ENCODE peak calls at places on chromosomes 4 and X, in four cellular contexts. Z, I, Q and E are unnamed samples.

GRCh38 chr4:111400736-111401135 is 744.5 kb upstream of the FAM241A start:
- DNase-seq in Z (no peak), I (no peak), Q (no peak), E (no peak)

GRCh38 chr4:140877781-140878180 is 121.6 kb upstream of the TBC1D9 start:
- DNase-seq in Z (no peak), Q (no peak), I (no peak), E (no peak)

GRCh38 chrX:114344756-114345155 is 239.1 kb upstream of the HTR2C start:
- DNase-seq in Q (peak; percentile 3), Z (no peak), I (peak; percentile 25), E (peak; percentile 31)

GRCh38 chr4:13056630-13057187 is 427.4 kb downstream of the RAB28 start:
- DNase-seq in Z (no peak), I (no peak), Q (no peak), E (no peak)

GRCh38 chr4:140296871-140297570 is 76.4 kb upstream of the SCOC start:
- DNase-seq in Q (no peak), I (peak; percentile 57), Z (no peak), E (no peak)

GRCh38 chr4:179595671-179596410 is 2153.6 kb upstream of the AGA start:
- DNase-seq in Q (no peak), Z (no peak), I (peak; percentile 16), E (no peak)

GRCh38 chrX:140762061-140762460 is 52.5 kb downstream of the LINC00632 start:
- DNase-seq in I (peak; percentile 43), Z (no peak), Q (peak; percentile 5), E (peak; percentile 50)

GRCh38 chr4:5892321-5893012 is 419 bp downstream of the CRMP1 start:
- DNase-seq in Z (no peak), I (no peak), Q (no peak), E (peak; percentile 68)

GRCh38 chrX:30530591-30530990 is 47.0 kb downstream of the TASL start:
- DNase-seq in I (no peak), Q (no peak), Z (no peak), E (no peak)

GRCh38 chr4:3791910-3792542 is 25.8 kb downstream of the ADRA2C start:
- DNase-seq in Z (no peak), Q (peak; percentile 54), I (peak; percentile 46), E (no peak)

GRCh38 chr4:1210971-1211370 is 38.0 kb downstream of the CTBP1 start:
- DNase-seq in Q (no peak), Z (no peak), I (no peak), E (no peak)

GRCh38 chrX:10922841-10923240 is 188.3 kb upstream of the HCCS start:
- DNase-seq in Z (no peak), Q (no peak), I (no peak), E (no peak)

GRCh38 chr4:38867478-38868054 is at the start of gene FAM114A1:
- DNase-seq in Z (no peak), Q (peak; percentile 51), I (peak; percentile 86), E (peak; percentile 94)

GRCh38 chr4:155653052-155653451 is 13.6 kb upstream of the GUCY1A1 start:
- DNase-seq in I (no peak), Z (no peak), Q (no peak), E (peak; percentile 32)

GRCh38 chr4:74632634-74633033 is 161.7 kb downstream of the BTC start:
- DNase-seq in Z (no peak), Q (no peak), I (peak; percentile 74), E (no peak)

GRCh38 chr4:109440948-109441347 is 7.3 kb downstream of the SEC24B start:
- DNase-seq in I (no peak), Z (no peak), Q (no peak), E (no peak)

GRCh38 chrX:2325076-2325784 is 175.5 kb downstream of the DHRSX start:
- DNase-seq in Z (peak; percentile 63), Q (no peak), I (peak; percentile 84), E (peak; percentile 49)

GRCh38 chrX:84047339-84047738 is 140.7 kb downstream of the RPS6KA6 start:
- DNase-seq in I (no peak), Q (no peak), Z (no peak), E (no peak)

GRCh38 chrX:154486052-154486395 is 391 bp downstream of the UBL4A start:
- DNase-seq in Z (no peak), I (no peak), Q (no peak), E (peak; percentile 56)

GRCh38 chr4:54746228-54746627 is 88.5 kb downstream of the KIT start:
- DNase-seq in Q (no peak), I (no peak), Z (no peak), E (no peak)

GRCh38 chr4:53240573-53240972 is 125.3 kb downstream of the SCFD2 start:
- DNase-seq in Z (no peak), Q (no peak), I (no peak), E (no peak)

GRCh38 chr4:89000844-89001360 is 56.1 kb downstream of the FAM13A start:
- DNase-seq in I (peak; percentile 68), Q (peak; percentile 44), Z (no peak), E (peak; percentile 53)

GRCh38 chr4:32172086-32172485 is 1451.9 kb downstream of the PCDH7 start:
- DNase-seq in I (no peak), Q (no peak), Z (no peak), E (no peak)

GRCh38 chr4:1463088-1463926 is 57.1 kb upstream of the NKX1-1 start:
- DNase-seq in I (no peak), Q (no peak), Z (no peak), E (peak; percentile 33)

GRCh38 chr4:145452447-145453162 is 29.0 kb upstream of the SMAD1 start:
- DNase-seq in Q (no peak), I (no peak), Z (no peak), E (no peak)

GRCh38 chr4:1611501-1611870 is 72.6 kb downstream of the FAM53A start:
- DNase-seq in Z (no peak), Q (no peak), I (no peak), E (no peak)

GRCh38 chrX:119067023-119067739 is 5.6 kb upstream of the CT47C1 start:
- DNase-seq in Q (peak; percentile 4), Z (no peak), I (peak; percentile 62), E (peak; percentile 44)

GRCh38 chrX:19705196-19705769 is 182.1 kb downstream of the SH3KBP1 start:
- DNase-seq in Q (no peak), I (no peak), Z (no peak), E (no peak)

GRCh38 chr4:58936436-58936835 is 1826.3 kb upstream of the IGFBP7 start:
- DNase-seq in Q (no peak), I (no peak), Z (no peak), E (no peak)

GRCh38 chr4:38667005-38667771 is 3.2 kb downstream of the KLF3 start:
- DNase-seq in Q (peak; percentile 97), Z (no peak), I (peak; percentile 96), E (peak; percentile 77)

DNA sequence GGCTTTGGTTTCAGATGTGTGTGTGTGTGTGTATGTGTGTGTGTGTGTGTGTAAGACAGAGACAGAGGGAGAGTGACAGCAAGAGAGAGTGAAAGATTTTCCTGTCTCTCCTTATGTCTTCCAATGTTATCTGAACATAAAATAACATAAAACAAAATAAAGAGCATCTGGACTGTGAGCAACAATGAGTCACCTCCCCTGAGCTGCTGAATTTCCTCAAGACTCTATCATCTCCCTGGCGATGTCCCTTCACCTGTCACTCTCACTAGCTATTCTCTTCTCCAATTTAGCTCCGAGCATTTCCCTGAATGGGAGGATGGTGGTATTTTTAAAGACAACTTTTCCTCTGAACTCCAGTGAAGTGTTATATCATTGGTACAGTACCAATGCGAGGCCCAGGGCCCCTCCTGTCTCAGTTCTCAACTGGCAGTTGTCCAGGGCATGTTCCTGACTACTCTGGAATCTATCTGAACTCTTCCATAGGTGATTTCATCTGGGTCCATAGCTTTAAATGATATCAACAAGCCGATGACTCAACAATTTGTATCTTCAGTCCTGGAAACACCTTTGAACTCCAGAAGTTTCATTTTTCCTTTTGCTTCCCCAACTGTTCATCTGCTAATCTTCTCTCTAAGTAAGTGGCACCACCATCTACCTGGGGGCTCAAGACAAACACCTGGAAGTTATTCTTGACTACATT is 195.0 kb upstream of the CLNK start:
- DNase-seq in Z (no peak), I (no peak), Q (no peak), E (no peak)
- H3K9me3 ChIP-seq in Z (no peaks in the 10 kb centered on the region), I (no peaks in the 10 kb centered on the region), Q (peaks cover 15% of the 10 kb centered on the region), E (no peaks in the 10 kb centered on the region)

GRCh38 chr4:123339507-123340380 is 56.9 kb upstream of the SPRY1 start:
- DNase-seq in Z (no peak), I (no peak), Q (no peak), E (no peak)
- TF ChIP-seq MXI1 in Z (no peak), I (no peak), Q (no peak), E (no peak)

GRCh38 chr4:81465668-81466357 is 5.9 kb downstream of the RASGEF1B start:
- DNase-seq in Z (no peak), I (no peak), Q (no peak), E (no peak)

GRCh38 chr4:81466841-81467671 is 4.7 kb downstream of the RASGEF1B start:
- DNase-seq in I (peak; percentile 82), Z (peak; percentile 11), Q (peak; percentile 56), E (peak; percentile 36)

GRCh38 chr4:81468685-81469084 is 3.0 kb downstream of the RASGEF1B start:
- DNase-seq in Z (no peak), I (no peak), Q (no peak), E (no peak)

GRCh38 chr4:81469774-81470455 is 1.8 kb downstream of the RASGEF1B start:
- DNase-seq in Q (no peak), Z (no peak), I (no peak), E (no peak)

GRCh38 chr4:81467672-81467964 is 4.1 kb downstream of the RASGEF1B start:
- DNase-seq in I (no peak), Q (no peak), Z (no peak), E (no peak)
- TF ChIP-seq JUND in I (no peak), Q (no peak), Z (no peak), E (no peak)

DNA sequence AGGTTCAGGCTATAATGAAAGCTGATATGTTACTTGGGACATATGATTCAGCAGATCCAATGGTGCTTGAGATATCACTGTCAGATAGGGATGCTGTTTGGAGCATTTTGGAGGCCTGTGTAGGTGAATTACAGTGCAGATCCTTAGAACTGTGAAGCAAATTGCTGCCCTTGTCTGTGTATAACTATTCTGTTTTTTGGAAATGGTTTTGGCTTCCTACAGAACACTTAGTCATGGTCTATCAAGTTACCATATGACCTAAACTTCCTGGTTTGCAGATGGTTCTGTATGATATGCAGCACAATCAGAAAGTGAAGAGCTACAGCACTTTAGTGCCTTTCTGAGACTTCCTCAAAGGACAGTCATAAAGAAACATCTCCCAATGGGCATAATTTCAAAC is 688.6 kb downstream of the SH3BGRL start:
- DNase-seq in I (peak; percentile 5), Q (no peak), Z (no peak), E (no peak)
- H3K9me3 ChIP-seq in I (no peaks in the 10 kb centered on the region), Q (peaks cover 17% of the 10 kb centered on the region), Z (no peaks in the 10 kb centered on the region), E (no peaks in the 10 kb centered on the region)

DNA sequence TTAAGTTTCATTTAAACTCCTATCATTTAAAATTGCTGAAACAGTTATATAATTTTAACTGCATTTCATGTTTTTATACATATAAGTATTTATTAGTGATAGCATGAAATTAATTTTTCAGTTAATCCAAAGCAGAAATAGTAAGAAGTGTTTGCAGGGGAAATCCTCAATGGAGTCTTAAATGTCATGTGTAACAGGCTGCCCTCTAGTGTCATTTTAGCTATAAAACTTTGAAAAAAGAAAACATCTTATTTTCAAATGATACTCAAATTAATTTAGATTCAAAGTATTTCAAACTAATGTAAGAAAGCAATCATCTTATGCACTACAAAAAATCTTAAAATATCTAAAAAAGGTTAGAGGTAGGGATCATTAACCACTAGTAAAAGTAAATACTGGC is 27.1 kb downstream of the TAPT1 start:
- DNase-seq in I (no peak), Q (peak; percentile 15), Z (no peak), E (peak; percentile 34)
- TF ChIP-seq MXI1 in I (no peak), Q (no peak), Z (no peak), E (no peak)